ENCODE peak calls at places on chromosomes 4 and X, in eight cellular contexts. L is OCI-LY7, A is astrocyte of the spinal cord, N is mucosa of descending colon, Q is PC-3, E is neural crest cell, D is dorsolateral prefrontal cortex, X is glutamatergic neuron. J is an unnamed sample.

GRCh38 chr4:76539979-76540378 is 105.0 kb downstream of the SHROOM3 start:
- DNase-seq in L (no peak), A (peak), N (no peak), Q (no peak), E (no peak), D (no peak), X (no peak), J (peak)

GRCh38 chr4:10721616-10722015 is 37.0 kb upstream of the CLNK start:
- DNase-seq in L (no peak), A (no peak), N (no peak), Q (no peak), E (no peak), D (no peak), X (no peak), J (no peak)

GRCh38 chr4:138975225-138975624 is 40.4 kb upstream of the NOCT start:
- DNase-seq in L (no peak), A (no peak), N (no peak), Q (no peak), E (no peak), D (no peak), X (no peak), J (no peak)

GRCh38 chrX:30278365-30278764 is 30.8 kb downstream of the NR0B1 start:
- DNase-seq in L (no peak), A (peak), N (no peak), Q (no peak), E (no peak), D (no peak), X (no peak), J (peak)

GRCh38 chrX:20116087-20116574 is 576 bp downstream of the MAP7D2 start:
- DNase-seq in L (no peak), A (no peak), N (no peak), Q (no peak), E (no peak), D (no peak), X (peak), J (no peak)

GRCh38 chr4:47500776-47501175 is 15.7 kb downstream of the ATP10D start:
- DNase-seq in L (no peak), A (no peak), N (no peak), Q (no peak), E (no peak), D (no peak), X (no peak), J (no peak)

GRCh38 chr4:52861171-52861873 is 795 bp upstream of the RASL11B start:
- DNase-seq in L (no peak), A (no peak), N (no peak), Q (no peak), E (no peak), D (peak), X (no peak), J (no peak)

GRCh38 chr4:7793186-7793585 is 146.5 kb downstream of the AFAP1 start:
- DNase-seq in L (no peak), A (no peak), N (no peak), Q (no peak), E (no peak), D (no peak), X (no peak), J (no peak)

GRCh38 chrX:120690344-120690743 is 60.5 kb upstream of the C1GALT1C1 start:
- DNase-seq in L (no peak), A (no peak), N (no peak), Q (no peak), E (no peak), D (no peak), X (no peak), J (no peak)

GRCh38 chr4:185384877-185385465 is 10.8 kb downstream of the LRP2BP start:
- DNase-seq in L (no peak), A (no peak), N (no peak), Q (no peak), E (no peak), D (no peak), X (no peak), J (no peak)

GRCh38 chrX:29535212-29536162 is 679.9 kb upstream of the MAGEB2 start:
- DNase-seq in L (no peak), A (peak), N (no peak), Q (peak), E (no peak), D (no peak), X (no peak), J (no peak)

GRCh38 chr4:82851902-82852750 is 38.8 kb downstream of the SEC31A start:
- DNase-seq in L (peak), A (peak), N (no peak), Q (peak), E (no peak), D (no peak), X (no peak), J (no peak)

GRCh38 chrX:66360894-66361293 is 196.8 kb downstream of the HEPH start:
- DNase-seq in L (no peak), A (no peak), N (no peak), Q (no peak), E (no peak), D (no peak), X (no peak), J (no peak)

GRCh38 chr4:70818173-70818856 is 21.4 kb downstream of the GRSF1 start:
- DNase-seq in L (no peak), A (no peak), N (no peak), Q (no peak), E (no peak), D (no peak), X (no peak), J (no peak)

GRCh38 chrX:40107291-40108083 is 9.7 kb upstream of the BCOR start:
- DNase-seq in L (no peak), A (no peak), N (peak), Q (peak), E (no peak), D (no peak), X (peak), J (no peak)

GRCh38 chrX:118745570-118745969 is 18.2 kb downstream of the IL13RA1 start:
- DNase-seq in L (no peak), A (no peak), N (no peak), Q (no peak), E (no peak), D (no peak), X (no peak), J (no peak)

GRCh38 chr4:169615467-169616106 is 3.2 kb upstream of the NEK1 start:
- DNase-seq in L (no peak), A (peak), N (no peak), Q (peak), E (no peak), D (no peak), X (no peak), J (peak)

GRCh38 chrX:68983004-68983857 is 154.4 kb downstream of the EFNB1 start:
- DNase-seq in L (no peak), A (no peak), N (no peak), Q (no peak), E (no peak), D (no peak), X (no peak), J (no peak)

GRCh38 chr4:8129136-8129535 is 29.5 kb downstream of the ABLIM2 start:
- DNase-seq in L (no peak), A (no peak), N (no peak), Q (no peak), E (no peak), D (no peak), X (no peak), J (no peak)

GRCh38 chr4:14384824-14385223 is 617.5 kb upstream of the CPEB2 start:
- DNase-seq in L (no peak), A (no peak), N (no peak), Q (no peak), E (no peak), D (no peak), X (no peak), J (no peak)

GRCh38 chrX:15751160-15751819 is 13.2 kb downstream of the CA5B start:
- DNase-seq in L (no peak), A (peak), N (no peak), Q (peak), E (no peak), D (no peak), X (no peak), J (no peak)

GRCh38 chr4:14916554-14917304 is 85.6 kb upstream of the CPEB2 start:
- DNase-seq in L (no peak), A (no peak), N (no peak), Q (peak), E (no peak), D (no peak), X (no peak), J (peak)

GRCh38 chr4:137307806-137308205 is 224.5 kb downstream of the PCDH18 start:
- DNase-seq in L (no peak), A (peak), N (no peak), Q (peak), E (no peak), D (no peak), X (no peak), J (peak)

GRCh38 chrX:10615931-10616780 is 4.2 kb downstream of the MID1 start:
- DNase-seq in L (peak), A (peak), N (no peak), Q (peak), E (no peak), D (peak), X (peak), J (peak)

GRCh38 chr4:173330590-173330989 is 3.6 kb downstream of the HMGB2 start:
- DNase-seq in L (no peak), A (no peak), N (no peak), Q (no peak), E (no peak), D (no peak), X (no peak), J (no peak)

GRCh38 chr4:181792641-181793612 is 450.3 kb upstream of the TENM3 start:
- DNase-seq in L (no peak), A (no peak), N (no peak), Q (no peak), E (no peak), D (no peak), X (no peak), J (no peak)

GRCh38 chrX:77505227-77505626 is 58.0 kb downstream of the FGF16 start:
- DNase-seq in L (peak), A (peak), N (no peak), Q (no peak), E (no peak), D (no peak), X (no peak), J (peak)

GRCh38 chr4:152981278-152981677 is 45.2 kb downstream of the FHDC1 start:
- DNase-seq in L (no peak), A (no peak), N (no peak), Q (peak), E (no peak), D (no peak), X (no peak), J (no peak)

GRCh38 chr4:59655996-59656395 is 1544.1 kb upstream of the ADGRL3 start:
- DNase-seq in L (no peak), A (no peak), N (no peak), Q (peak), E (no peak), D (no peak), X (peak), J (no peak)

GRCh38 chr4:7872264-7872771 is 67.3 kb downstream of the AFAP1 start:
- DNase-seq in L (no peak), A (peak), N (no peak), Q (peak), E (no peak), D (peak), X (peak), J (peak)

GRCh38 chr4:76801621-76802545 is 96.1 kb downstream of the SOWAHB start:
- DNase-seq in L (no peak), A (peak), N (no peak), Q (no peak), E (peak), D (no peak), X (peak), J (peak)

GRCh38 chr4:26151615-26152014 is 169.2 kb upstream of the RBPJ start:
- DNase-seq in L (no peak), A (peak), N (no peak), Q (peak), E (no peak), D (no peak), X (no peak), J (no peak)

DNA sequence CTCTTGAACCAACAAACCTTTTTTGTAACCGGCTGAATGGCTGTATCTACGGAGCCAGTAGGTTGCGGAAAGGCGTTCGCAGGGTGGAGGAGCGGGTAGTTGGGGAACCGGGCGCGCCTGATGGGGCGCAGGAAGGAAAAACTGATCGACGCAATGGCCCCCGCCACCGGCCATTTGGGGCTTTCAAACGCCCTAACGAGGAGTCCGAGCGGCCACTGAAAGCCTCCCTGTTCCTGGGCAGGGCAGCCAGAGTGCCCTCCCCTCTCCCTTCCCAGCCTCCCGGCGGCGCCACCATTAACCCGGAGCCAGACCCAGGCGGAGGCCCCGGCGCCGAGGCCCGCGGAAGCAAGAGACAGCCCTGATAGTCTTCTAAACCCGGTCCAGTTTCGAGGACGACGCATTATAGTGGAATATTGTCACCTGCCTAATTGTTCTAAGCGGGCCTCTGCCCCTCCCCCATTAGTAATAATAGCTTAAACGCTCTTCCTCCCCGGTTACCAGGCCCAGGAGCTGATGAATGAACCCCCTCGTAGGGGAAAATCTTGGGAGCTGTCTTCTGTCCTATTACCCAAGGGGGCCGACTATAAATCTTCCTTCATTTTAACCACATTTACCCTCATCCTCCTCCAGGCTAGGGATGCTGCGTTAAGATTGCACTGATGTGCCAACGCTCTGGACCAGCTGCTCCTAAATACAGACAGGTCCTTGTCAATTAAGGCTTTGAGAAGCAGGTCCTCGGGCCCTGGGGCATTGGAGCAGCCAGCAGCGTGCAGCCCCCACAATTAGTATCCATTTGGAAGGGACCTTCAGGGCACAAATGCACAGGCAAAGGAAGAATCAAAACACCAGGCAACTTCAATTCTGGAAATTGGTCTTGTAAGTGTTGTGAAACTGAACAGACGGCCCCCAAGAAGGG is 61.6 kb upstream of the TMEM33 start:
- DNase-seq in L (no peak), A (no peak), N (no peak), Q (no peak), E (no peak), D (no peak), X (peak), J (no peak)
- TF ChIP-seq CTCF in L (no peak), A (no peak), N (no peak), Q (no peak), E (no peak), D (no peak), X (no peak), J (no peak)

GRCh38 chrX:22481436-22481835 is 208.7 kb downstream of the CBLL2 start:
- DNase-seq in L (no peak), A (peak), N (no peak), Q (no peak), E (no peak), D (no peak), X (no peak), J (no peak)
- TF ChIP-seq CTCF in L (no peak), A (no peak), N (no peak), Q (no peak), E (no peak), D (no peak), X (no peak), J (no peak)

GRCh38 chr4:4427886-4428285 is 41.0 kb downstream of the NSG1 start:
- DNase-seq in L (no peak), A (no peak), N (no peak), Q (no peak), E (no peak), D (no peak), X (no peak), J (no peak)

GRCh38 chr4:4427478-4427870 is 40.6 kb downstream of the NSG1 start:
- DNase-seq in L (no peak), A (peak), N (no peak), Q (no peak), E (no peak), D (no peak), X (no peak), J (no peak)

GRCh38 chr4:4428966-4429875 is 42.3 kb downstream of the NSG1 start:
- DNase-seq in L (no peak), A (no peak), N (no peak), Q (no peak), E (no peak), D (no peak), X (no peak), J (no peak)

GRCh38 chr4:4432341-4433125 is 45.6 kb downstream of the NSG1 start:
- DNase-seq in L (no peak), A (no peak), N (no peak), Q (no peak), E (no peak), D (no peak), X (no peak), J (no peak)

GRCh38 chr4:4430492-4431195 is 43.7 kb downstream of the NSG1 start:
- DNase-seq in L (peak), A (peak), N (no peak), Q (peak), E (peak), D (peak), X (peak), J (peak)
- TF ChIP-seq CTCF in L (peak), A (peak), N (no peak), Q (peak), E (peak), D (peak), X (peak), J (peak)

GRCh38 chr4:72496119-72496518 is 72.9 kb downstream of the ADAMTS3 start:
- DNase-seq in L (no peak), A (peak), N (no peak), Q (peak), E (no peak), D (no peak), X (no peak), J (no peak)
- TF ChIP-seq CTCF in L (no peak), A (peak), N (no peak), Q (peak), E (peak), D (no peak), X (no peak), J (no peak)

DNA sequence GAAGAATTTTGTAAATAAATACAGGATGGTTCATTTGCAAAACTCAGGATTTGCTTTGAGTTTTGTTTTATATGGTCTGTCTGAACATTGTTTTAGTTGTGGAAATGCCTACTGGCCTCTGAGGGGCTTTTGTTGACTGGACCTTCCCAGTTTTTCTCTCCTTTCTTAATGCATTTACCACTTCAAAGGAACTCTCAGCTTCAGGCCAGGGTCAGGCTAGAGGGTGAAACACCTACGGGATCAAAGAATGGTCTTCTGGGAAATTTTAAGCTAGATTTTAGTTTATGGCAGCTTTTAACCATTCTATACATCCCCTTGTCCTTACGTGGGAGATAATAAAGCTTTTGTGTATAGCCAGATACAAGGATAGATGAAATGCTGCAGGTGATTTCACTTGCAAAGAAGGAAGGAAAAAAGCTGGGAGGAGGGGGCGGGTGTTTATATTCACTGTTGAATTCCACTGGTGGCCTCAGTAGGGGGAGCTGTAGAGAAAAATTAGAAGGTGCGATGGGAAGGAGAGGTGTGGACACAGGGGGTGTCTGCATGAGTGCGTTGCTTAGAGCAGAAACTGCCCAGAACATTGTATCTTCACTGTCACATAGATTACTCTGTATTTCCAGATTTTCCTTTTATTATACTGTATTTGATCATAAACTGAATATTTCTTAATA is 151.8 kb downstream of the TSPAN5 start:
- DNase-seq in L (no peak), A (no peak), N (no peak), Q (no peak), E (peak), D (no peak), X (no peak), J (no peak)
- TF ChIP-seq CTCF in L (peak), A (peak), N (no peak), Q (peak), E (peak), D (no peak), X (peak), J (peak)

GRCh38 chr4:94746746-94747145 is 11.0 kb upstream of the BMPR1B start:
- DNase-seq in L (no peak), A (no peak), N (no peak), Q (no peak), E (no peak), D (no peak), X (no peak), J (no peak)
- TF ChIP-seq CTCF in L (no peak), A (no peak), N (no peak), Q (peak), E (no peak), D (no peak), X (no peak), J (no peak)

GRCh38 chrX:135050603-135051002 is 1.3 kb downstream of the RTL8A start:
- DNase-seq in L (no peak), A (no peak), N (no peak), Q (no peak), E (no peak), D (no peak), X (no peak), J (no peak)
- TF ChIP-seq CTCF in L (no peak), A (no peak), N (no peak), Q (no peak), E (no peak), D (no peak), X (no peak), J (no peak)

GRCh38 chr4:74840931-74841330 is 46.6 kb upstream of the BTC start:
- DNase-seq in L (no peak), A (no peak), N (no peak), Q (no peak), E (no peak), D (no peak), X (peak), J (no peak)

DNA sequence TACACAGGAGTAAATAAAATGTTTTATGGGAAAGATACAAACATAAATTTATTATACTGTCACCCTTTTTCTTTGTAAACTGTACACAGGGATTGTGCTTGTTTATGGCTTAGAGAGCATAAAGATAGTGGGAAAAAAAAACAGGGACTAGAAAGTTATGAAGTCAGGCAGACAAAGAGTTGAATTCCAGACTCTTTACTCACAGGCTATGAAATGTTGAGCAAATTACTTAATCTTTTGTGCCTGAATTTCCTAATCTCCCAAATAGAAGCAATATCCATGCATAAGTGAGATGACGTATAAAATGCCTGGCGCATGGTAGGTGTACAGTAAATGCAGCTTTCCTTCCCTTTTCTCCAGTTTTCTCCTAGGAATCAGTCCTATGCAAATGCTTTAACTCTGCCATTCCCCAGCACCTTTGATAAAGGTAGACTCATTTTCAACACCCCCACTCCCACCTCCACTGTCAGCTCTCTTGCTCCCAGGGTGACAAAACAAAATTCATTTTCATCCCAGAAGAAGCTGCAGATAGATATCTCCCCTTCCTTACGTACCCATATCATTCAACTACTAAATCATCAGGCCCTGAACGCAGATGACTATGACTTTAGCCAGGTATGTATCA is 44.5 kb upstream of the BTC start:
- DNase-seq in L (no peak), A (peak), N (no peak), Q (peak), E (no peak), D (no peak), X (no peak), J (peak)
- TF ChIP-seq CTCF in L (no peak), A (no peak), N (no peak), Q (no peak), E (no peak), D (no peak), X (no peak), J (no peak)

GRCh38 chr4:16199132-16199531 is 27.1 kb downstream of the TAPT1 start:
- DNase-seq in L (peak), A (peak), N (no peak), Q (peak), E (no peak), D (no peak), X (no peak), J (no peak)
- TF ChIP-seq CTCF in L (peak), A (peak), N (no peak), Q (peak), E (peak), D (peak), X (no peak), J (peak)

J was measured in brain microvascular endothelial cell.